ENCODE peak calls at places on chromosomes 5 and 9, in eight cellular contexts. X, K, N, T, G, Q, Z and J are unnamed samples. For H3K4me1, the result is how much of the 10 kb centered on the place peaks cover.

GRCh38 chr5:21806943-21807342 is 1046.2 kb downstream of the CDH12 start:
- DNase-seq in X (no peak), K (no peak), N (no peak), T (peak), G (no peak), Q (no peak), Z (no peak), J (no peak)

GRCh38 chr9:969693-970309 is 6.7 kb upstream of the DMRT3 start:
- DNase-seq in X (no peak), K (no peak), N (no peak), T (no peak), G (no peak), Q (no peak), Z (no peak), J (no peak)

GRCh38 chr9:89756891-89757537 is 152.2 kb downstream of the GADD45G start:
- DNase-seq in X (no peak), K (peak), N (no peak), T (peak), G (no peak), Q (no peak), Z (no peak), J (no peak)

GRCh38 chr9:87564706-87565335 is 67.2 kb downstream of the DAPK1 start:
- DNase-seq in X (peak), K (no peak), N (no peak), T (no peak), G (no peak), Q (no peak), Z (no peak), J (no peak)

GRCh38 chr5:37641933-37642332 is 197.9 kb downstream of the GDNF start:
- DNase-seq in X (no peak), K (no peak), N (no peak), T (no peak), G (no peak), Q (no peak), Z (no peak), J (no peak)

GRCh38 chr9:79020266-79020665 is 551.5 kb upstream of the TLE4 start:
- DNase-seq in X (no peak), K (no peak), N (no peak), T (no peak), G (no peak), Q (no peak), Z (no peak), J (no peak)

GRCh38 chr5:135462304-135462703 is 10.2 kb upstream of the TIFAB start:
- DNase-seq in X (peak), K (no peak), N (no peak), T (peak), G (peak), Q (peak), Z (no peak), J (peak)

GRCh38 chr9:137745541-137745991 is 126.8 kb downstream of the EHMT1 start:
- DNase-seq in X (no peak), K (no peak), N (no peak), T (no peak), G (no peak), Q (peak), Z (no peak), J (no peak)

GRCh38 chr9:14063799-14064198 is 250.1 kb downstream of the NFIB start:
- DNase-seq in X (no peak), K (no peak), N (no peak), T (no peak), G (no peak), Q (no peak), Z (no peak), J (no peak)

GRCh38 chr9:2231831-2232230 is 216.7 kb downstream of the SMARCA2 start:
- DNase-seq in X (no peak), K (no peak), N (no peak), T (peak), G (no peak), Q (no peak), Z (no peak), J (no peak)

GRCh38 chr5:123708074-123708806 is 196.3 kb downstream of the CSNK1G3 start:
- DNase-seq in X (peak), K (no peak), N (no peak), T (peak), G (no peak), Q (no peak), Z (no peak), J (no peak)

GRCh38 chr5:101390317-101390908 is 487.3 kb upstream of the ST8SIA4 start:
- DNase-seq in X (peak), K (no peak), N (no peak), T (peak), G (peak), Q (no peak), Z (no peak), J (peak)

GRCh38 chr5:164636456-164636855 is 1131.0 kb downstream of the MAT2B start:
- DNase-seq in X (no peak), K (no peak), N (no peak), T (no peak), G (no peak), Q (no peak), Z (no peak), J (no peak)

GRCh38 chr5:148509893-148510292 is 126.1 kb downstream of the FBXO38 start:
- DNase-seq in X (no peak), K (no peak), N (no peak), T (no peak), G (no peak), Q (no peak), Z (no peak), J (no peak)

GRCh38 chr5:78320461-78320860 is 26.0 kb upstream of the AP3B1 start:
- DNase-seq in X (no peak), K (no peak), N (no peak), T (peak), G (no peak), Q (no peak), Z (no peak), J (no peak)

GRCh38 chr9:76459691-76460635 is 981 bp downstream of the GCNT1 start:
- DNase-seq in X (peak), K (peak), N (no peak), T (peak), G (no peak), Q (peak), Z (no peak), J (no peak)

GRCh38 chr5:152987156-152987555 is 503.3 kb upstream of the GRIA1 start:
- DNase-seq in X (no peak), K (no peak), N (no peak), T (no peak), G (no peak), Q (no peak), Z (no peak), J (no peak)

GRCh38 chr9:93378276-93378675 is 73.2 kb upstream of the FAM120A start:
- DNase-seq in X (no peak), K (no peak), N (no peak), T (peak), G (no peak), Q (no peak), Z (no peak), J (no peak)

GRCh38 chr5:1387876-1388275 is 43.0 kb upstream of the CLPTM1L start:
- DNase-seq in X (no peak), K (no peak), N (no peak), T (no peak), G (no peak), Q (no peak), Z (no peak), J (no peak)

GRCh38 chr9:130450344-130451003 is 5.7 kb downstream of the ASS1 start:
- DNase-seq in X (no peak), K (no peak), N (no peak), T (no peak), G (no peak), Q (no peak), Z (no peak), J (no peak)

GRCh38 chr5:177445052-177446016 is 1.3 kb upstream of the PRR7 start:
- DNase-seq in X (no peak), K (no peak), N (no peak), T (no peak), G (no peak), Q (no peak), Z (no peak), J (no peak)
- H3K4me1 ChIP-seq in X (under half), K (under half), N (under half), T (under half), G (under half), Q (under half), Z (under half), J (under half)

DNA sequence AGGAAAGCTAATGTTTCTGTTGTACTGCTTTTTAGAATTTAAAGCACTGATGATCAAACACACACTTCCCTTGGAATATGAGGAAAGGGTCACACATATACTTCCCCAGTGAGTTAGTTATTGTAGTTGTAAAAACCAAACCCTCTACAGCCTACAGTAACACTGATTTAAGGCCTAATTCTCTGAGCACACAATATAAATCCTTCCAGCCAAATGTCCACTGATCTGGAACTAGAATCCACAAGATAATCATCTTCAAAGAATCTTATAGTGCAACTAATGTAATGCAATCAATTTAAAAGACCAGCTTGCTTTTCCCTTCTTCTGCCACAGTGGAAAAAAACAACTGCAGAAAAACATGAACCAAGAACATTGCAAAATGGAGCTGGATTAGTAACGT is 219.3 kb downstream of the CAAP1 start:
- DNase-seq in X (no peak), K (no peak), N (no peak), T (no peak), G (no peak), Q (no peak), Z (no peak), J (no peak)
- H3K4me1 ChIP-seq in X (under half), K (under half), N (under half), T (under half), G (under half), Q (under half), Z (under half), J (under half)

GRCh38 chr9:125635888-125636287 is 71.1 kb downstream of the MAPKAP1 start:
- DNase-seq in X (no peak), K (no peak), N (no peak), T (no peak), G (no peak), Q (no peak), Z (no peak), J (no peak)

GRCh38 chr9:125632321-125633115 is 74.5 kb downstream of the MAPKAP1 start:
- DNase-seq in X (peak), K (no peak), N (no peak), T (no peak), G (no peak), Q (no peak), Z (no peak), J (no peak)

GRCh38 chr9:125634040-125634717 is 72.8 kb downstream of the MAPKAP1 start:
- DNase-seq in X (no peak), K (no peak), N (no peak), T (peak), G (no peak), Q (no peak), Z (no peak), J (no peak)

GRCh38 chr9:125631391-125632085 is 75.5 kb downstream of the MAPKAP1 start:
- DNase-seq in X (no peak), K (no peak), N (no peak), T (peak), G (no peak), Q (peak), Z (no peak), J (no peak)

GRCh38 chr9:125633116-125633743 is 73.8 kb downstream of the MAPKAP1 start:
- DNase-seq in X (no peak), K (no peak), N (no peak), T (peak), G (no peak), Q (no peak), Z (no peak), J (no peak)
- H3K4me1 ChIP-seq in X (under half), K (under half), N (under half), T (under half), G (under half), Q (under half), Z (under half), J (under half)

GRCh38 chr5:68251804-68252648 is 36.5 kb downstream of the PIK3R1 start:
- DNase-seq in X (no peak), K (no peak), N (no peak), T (peak), G (no peak), Q (no peak), Z (peak), J (no peak)

GRCh38 chr5:68251386-68251785 is 35.8 kb downstream of the PIK3R1 start:
- DNase-seq in X (no peak), K (no peak), N (no peak), T (peak), G (no peak), Q (no peak), Z (no peak), J (no peak)

GRCh38 chr5:68255305-68256130 is 40.0 kb downstream of the PIK3R1 start:
- DNase-seq in X (no peak), K (no peak), N (no peak), T (no peak), G (no peak), Q (no peak), Z (no peak), J (no peak)

GRCh38 chr5:68252678-68253520 is 37.3 kb downstream of the PIK3R1 start:
- DNase-seq in X (no peak), K (no peak), N (no peak), T (peak), G (peak), Q (peak), Z (no peak), J (peak)

DNA sequence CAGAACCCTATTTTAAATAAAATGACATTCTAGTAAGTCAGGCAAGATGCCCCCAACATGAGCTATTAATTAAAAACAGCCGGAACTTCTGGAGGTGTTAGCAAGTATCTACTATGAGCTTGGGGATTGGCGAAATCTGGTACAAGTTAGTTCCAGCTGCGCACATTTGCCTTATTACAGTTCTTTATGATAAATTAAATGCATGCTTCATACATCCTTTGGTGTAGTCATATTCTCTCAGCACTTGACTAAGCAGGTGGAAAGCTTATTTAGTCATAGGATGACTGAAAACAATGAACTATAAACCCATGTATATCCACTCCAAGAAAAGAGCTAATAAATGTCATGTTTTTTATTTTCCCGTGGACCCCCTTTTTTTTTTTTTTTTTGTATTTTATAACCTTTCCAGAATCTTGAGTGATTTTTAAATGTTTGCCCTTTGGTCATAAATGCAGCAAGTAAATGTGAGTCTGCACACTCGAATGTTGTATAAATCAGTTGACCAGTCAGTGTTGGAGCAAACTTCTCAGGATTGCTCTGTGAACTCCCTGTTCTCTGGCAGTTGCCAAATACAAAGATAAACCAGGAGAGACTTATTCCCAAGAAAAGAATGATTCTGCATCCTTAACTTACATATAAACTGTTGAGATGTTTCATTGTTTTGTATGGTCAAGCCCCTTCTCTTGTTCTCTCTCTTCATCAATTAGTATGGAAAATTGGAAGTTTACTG is 38.2 kb downstream of the PIK3R1 start:
- DNase-seq in X (no peak), K (no peak), N (no peak), T (no peak), G (no peak), Q (no peak), Z (no peak), J (no peak)
- H3K4me1 ChIP-seq in X (under half), K (half or more), N (under half), T (under half), G (under half), Q (under half), Z (under half), J (under half)

GRCh38 chr9:99096409-99096808 is 8.5 kb upstream of the TGFBR1 start:
- DNase-seq in X (no peak), K (no peak), N (no peak), T (no peak), G (no peak), Q (no peak), Z (no peak), J (no peak)
- H3K4me1 ChIP-seq in X (under half), K (under half), N (under half), T (under half), G (under half), Q (under half), Z (under half), J (under half)

GRCh38 chr5:154166901-154167791 is 23.4 kb upstream of the GALNT10 start:
- DNase-seq in X (no peak), K (no peak), N (no peak), T (no peak), G (peak), Q (no peak), Z (no peak), J (no peak)
- H3K4me1 ChIP-seq in X (under half), K (under half), N (under half), T (under half), G (under half), Q (under half), Z (under half), J (under half)

GRCh38 chr5:174818430-174818829 is 94.0 kb downstream of the MSX2 start:
- DNase-seq in X (no peak), K (no peak), N (no peak), T (no peak), G (no peak), Q (no peak), Z (no peak), J (no peak)
- H3K4me1 ChIP-seq in X (under half), K (under half), N (under half), T (under half), G (under half), Q (under half), Z (under half), J (under half)